ENCODE peak calls at places on chromosome 7, in four cellular contexts. A is AG09319, B is dorsolateral prefrontal cortex, Y is HFF-Myc. C is an unnamed sample.

GRCh38 chr7:39413866-39414668 is 152.1 kb upstream of the YAE1 start:
- DNase-seq in A (no peak), B (peak), Y (no peak), C (no peak)

GRCh38 chr7:139702811-139703467 is 74.9 kb downstream of the HIPK2 start:
- DNase-seq in A (no peak), B (no peak), Y (no peak), C (no peak)

GRCh38 chr7:88759956-88760515 is 536 bp downstream of the ZNF804B start:
- DNase-seq in A (no peak), B (no peak), Y (no peak), C (no peak)

GRCh38 chr7:28155019-28155660 is 25.5 kb downstream of the JAZF1 start:
- DNase-seq in A (no peak), B (no peak), Y (no peak), C (no peak)

GRCh38 chr7:100965723-100966541 is 3.4 kb upstream of the MUC12 start:
- DNase-seq in A (no peak), B (peak), Y (no peak), C (no peak)

GRCh38 chr7:98458090-98458875 is 57.4 kb upstream of the BAIAP2L1 start:
- DNase-seq in A (no peak), B (no peak), Y (no peak), C (no peak)

GRCh38 chr7:38171558-38172403 is 6.3 kb upstream of the STARD3NL start:
- DNase-seq in A (no peak), B (no peak), Y (no peak), C (no peak)

GRCh38 chr7:114648680-114649079 is 234.1 kb downstream of the FOXP2 start:
- DNase-seq in A (no peak), B (no peak), Y (no peak), C (no peak)

GRCh38 chr7:5702876-5703571 is 78.4 kb downstream of the RNF216 start:
- DNase-seq in A (no peak), B (peak), Y (no peak), C (no peak)

GRCh38 chr7:116464375-116464774 is 35.2 kb upstream of the CAV2 start:
- DNase-seq in A (no peak), B (no peak), Y (no peak), C (no peak)

GRCh38 chr7:129949292-129950133 is 3.2 kb downstream of the UBE2H start:
- DNase-seq in A (peak), B (peak), Y (peak), C (peak)

GRCh38 chr7:48611993-48612392 is 312.4 kb upstream of the CDC14C start:
- DNase-seq in A (no peak), B (no peak), Y (no peak), C (no peak)

GRCh38 chr7:17986826-17987225 is 40.8 kb downstream of the PRPS1L1 start:
- DNase-seq in A (peak), B (no peak), Y (peak), C (peak)

GRCh38 chr7:143279186-143280098 is 5.3 kb upstream of the TMEM139 start:
- DNase-seq in A (peak), B (no peak), Y (no peak), C (peak)

GRCh38 chr7:36606442-36607205 is 117.7 kb downstream of the AOAH start:
- DNase-seq in A (no peak), B (no peak), Y (no peak), C (no peak)

GRCh38 chr7:151810434-151811232 is 66.3 kb downstream of the PRKAG2 start:
- DNase-seq in A (no peak), B (peak), Y (no peak), C (no peak)

GRCh38 chr7:116522247-116522646 is 2.6 kb upstream of the CAV1 start:
- DNase-seq in A (no peak), B (no peak), Y (no peak), C (peak)

GRCh38 chr7:16071246-16071857 is 350.0 kb downstream of the CRPPA start:
- DNase-seq in A (peak), B (no peak), Y (peak), C (peak)

GRCh38 chr7:96104984-96105383 is 216.9 kb downstream of the SLC25A13 start:
- DNase-seq in A (no peak), B (no peak), Y (no peak), C (no peak)

GRCh38 chr7:142539901-142540300 is 209.4 kb upstream of the PRSS1 start:
- DNase-seq in A (no peak), B (no peak), Y (no peak), C (peak)

GRCh38 chr7:129343099-129343700 is 91.0 kb upstream of the STRIP2 start:
- DNase-seq in A (peak), B (no peak), Y (peak), C (peak)

GRCh38 chr7:24821045-24821853 is 64.0 kb upstream of the GSDME start:
- DNase-seq in A (no peak), B (no peak), Y (peak), C (peak)
- TF ChIP-seq CTCF in A (peak), B (no peak), Y (no peak), C (peak)

GRCh38 chr7:73829921-73830617 is 727 bp upstream of the CLDN4 start:
- DNase-seq in A (no peak), B (no peak), Y (no peak), C (no peak)
- TF ChIP-seq CTCF in A (no peak), B (no peak), Y (no peak), C (no peak)

GRCh38 chr7:33806284-33807157 is 98.8 kb upstream of the BMPER start:
- DNase-seq in A (no peak), B (no peak), Y (no peak), C (no peak)

GRCh38 chr7:33809218-33809617 is 96.1 kb upstream of the BMPER start:
- DNase-seq in A (no peak), B (no peak), Y (no peak), C (no peak)

GRCh38 chr7:33805630-33806233 is 99.6 kb upstream of the BMPER start:
- DNase-seq in A (no peak), B (no peak), Y (peak), C (no peak)

GRCh38 chr7:33807158-33807530 is 98.2 kb upstream of the BMPER start:
- DNase-seq in A (no peak), B (no peak), Y (no peak), C (no peak)

DNA sequence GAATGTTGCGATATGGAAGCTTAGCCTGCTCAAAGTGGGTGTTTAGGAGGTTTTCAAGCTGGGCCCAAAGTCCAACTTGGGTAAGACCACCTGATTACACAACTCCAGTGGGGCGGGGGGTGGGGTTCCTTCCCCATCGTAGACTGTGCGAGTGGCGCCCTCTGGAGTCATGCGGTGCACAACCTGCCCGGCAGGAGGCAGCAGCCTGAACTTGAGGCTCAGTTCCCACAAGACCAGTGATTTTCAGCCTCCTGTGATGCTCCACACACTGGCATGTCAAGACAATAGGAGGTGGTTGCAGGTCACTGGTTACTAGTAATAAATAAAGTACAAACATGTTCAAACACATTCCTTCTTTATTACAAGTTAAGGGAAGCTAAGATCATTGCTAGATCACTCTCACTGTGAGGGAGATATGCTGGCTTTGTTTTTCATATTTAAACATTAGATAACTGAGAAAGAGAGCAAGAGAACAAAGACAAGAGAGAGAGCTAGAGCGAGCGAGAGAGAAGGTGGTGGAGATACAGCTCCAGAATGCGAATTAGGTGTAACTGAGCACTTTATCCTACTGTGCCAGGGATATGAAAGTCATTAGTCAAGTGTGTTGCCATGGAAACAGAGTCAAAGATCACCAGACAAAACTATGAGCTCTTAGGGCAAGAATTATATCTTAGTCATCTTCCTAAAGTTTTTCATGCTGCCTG is 97.4 kb upstream of the BMPER start:
- DNase-seq in A (peak), B (no peak), Y (peak), C (peak)
- TF ChIP-seq CTCF in A (peak), B (no peak), Y (peak), C (peak)

GRCh38 chr7:31061185-31061584 is 9.1 kb downstream of the ADCYAP1R1 start:
- DNase-seq in A (no peak), B (no peak), Y (no peak), C (no peak)
- TF ChIP-seq CTCF in A (no peak), B (no peak), Y (no peak), C (no peak)

DNA sequence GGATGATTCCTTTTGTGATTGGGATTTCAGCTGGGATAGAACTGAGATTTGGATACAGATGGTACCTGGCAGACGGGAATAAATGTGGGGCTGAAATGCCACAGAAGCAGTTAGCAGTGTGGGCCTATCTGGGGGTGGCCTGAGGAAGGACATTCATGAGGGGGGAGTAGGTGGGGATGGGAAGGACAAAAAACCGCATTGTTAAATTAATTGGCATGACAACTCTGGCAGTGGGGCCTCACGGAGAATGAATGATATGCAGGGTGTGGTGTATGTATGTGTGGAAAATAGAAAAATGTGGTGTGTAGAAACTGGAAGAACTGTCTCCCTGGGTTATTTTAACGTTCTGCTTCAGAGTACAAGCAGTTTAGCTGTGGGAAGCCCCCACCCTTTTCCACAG is 17.8 kb downstream of the SDK1 start:
- DNase-seq in A (no peak), B (no peak), Y (no peak), C (no peak)
- TF ChIP-seq CTCF in A (no peak), B (no peak), Y (no peak), C (no peak)

DNA sequence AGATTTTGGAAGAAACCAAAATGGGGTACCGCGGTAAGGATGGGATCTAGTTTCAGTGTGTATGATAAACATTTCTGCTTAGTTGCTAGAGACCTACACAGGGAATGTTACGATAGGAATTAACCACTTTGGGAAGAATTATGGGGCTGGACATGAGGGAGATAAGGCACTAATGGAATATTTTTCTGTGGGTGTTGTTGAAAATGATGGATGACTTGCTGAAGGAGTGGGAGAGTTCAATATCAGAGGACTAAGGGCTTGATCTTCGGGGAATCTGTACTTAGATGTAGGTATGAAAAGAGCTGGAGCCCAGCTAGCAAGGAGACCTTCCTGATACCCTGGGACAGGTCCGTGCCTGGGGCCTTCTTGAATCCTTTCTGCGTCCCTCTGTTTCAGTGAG is 303.7 kb downstream of the EXOC4 start:
- DNase-seq in A (no peak), B (no peak), Y (no peak), C (no peak)
- TF ChIP-seq CTCF in A (no peak), B (no peak), Y (no peak), C (no peak)

GRCh38 chr7:2173184-2173827 is 59.4 kb downstream of the MAD1L1 start:
- DNase-seq in A (no peak), B (no peak), Y (no peak), C (peak)

GRCh38 chr7:2172311-2173183 is 60.2 kb downstream of the MAD1L1 start:
- DNase-seq in A (peak), B (no peak), Y (peak), C (peak)

GRCh38 chr7:2175514-2175913 is 57.2 kb downstream of the MAD1L1 start:
- DNase-seq in A (peak), B (no peak), Y (peak), C (peak)

GRCh38 chr7:2171855-2172254 is 60.9 kb downstream of the MAD1L1 start:
- DNase-seq in A (no peak), B (no peak), Y (no peak), C (no peak)

GRCh38 chr7:2175091-2175490 is 57.7 kb downstream of the MAD1L1 start:
- DNase-seq in A (no peak), B (no peak), Y (no peak), C (no peak)
- TF ChIP-seq CTCF in A (no peak), B (no peak), Y (no peak), C (no peak)

DNA sequence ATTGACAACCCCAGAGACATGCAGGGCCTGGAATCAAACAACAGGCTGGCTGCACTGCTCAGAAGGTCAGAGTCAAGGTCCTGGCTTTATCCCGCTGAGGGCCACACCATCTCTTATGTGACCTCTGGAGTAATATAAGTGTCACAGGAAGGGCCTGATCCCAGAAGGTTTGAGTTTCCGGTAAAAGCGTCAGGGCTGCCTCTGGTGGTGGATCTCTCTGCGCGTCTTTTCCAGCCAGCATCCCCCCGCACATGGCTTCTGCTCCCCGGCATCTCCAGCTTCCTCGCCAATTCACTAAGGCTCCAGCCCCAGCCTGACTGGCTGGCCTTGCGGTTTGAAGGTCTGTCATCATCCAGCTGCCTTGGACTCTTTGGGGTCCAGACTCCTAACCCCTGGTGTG is 54.2 kb downstream of the SNX10 start:
- DNase-seq in A (no peak), B (no peak), Y (no peak), C (no peak)
- TF ChIP-seq CTCF in A (no peak), B (no peak), Y (no peak), C (no peak)

DNA sequence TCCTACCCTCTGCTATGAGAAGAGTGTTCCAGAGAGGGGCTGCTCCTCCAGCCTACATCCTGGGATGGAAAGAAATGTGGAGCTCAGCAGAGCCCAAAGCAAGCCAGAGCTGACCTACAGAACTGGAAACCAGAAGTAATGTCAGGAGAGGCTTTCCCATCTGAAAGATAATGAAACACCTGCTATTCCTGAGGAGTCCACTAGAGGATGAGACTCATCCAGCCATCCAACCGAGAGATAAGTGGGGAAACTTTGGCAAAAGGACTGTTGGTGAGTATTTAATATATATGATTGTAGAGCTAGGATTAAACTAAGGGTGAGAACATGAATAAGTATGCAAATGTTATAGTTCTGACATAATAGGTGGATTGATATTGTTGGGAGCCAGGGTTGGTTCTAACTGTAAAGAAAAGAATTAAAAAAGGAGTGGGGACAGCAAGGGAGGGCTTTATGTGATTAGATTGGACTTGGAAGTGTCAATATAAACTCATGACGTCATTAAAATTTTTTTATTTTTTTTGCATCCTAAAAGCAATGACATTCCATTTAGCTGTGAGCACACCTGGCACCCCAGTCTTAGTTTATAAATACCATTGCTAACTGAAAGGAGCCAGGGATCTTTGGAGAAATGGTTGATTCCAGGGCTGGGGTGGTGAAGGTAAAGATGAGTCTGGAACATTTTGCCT is 312.8 kb upstream of the NFE2L3 start:
- DNase-seq in A (no peak), B (no peak), Y (no peak), C (no peak)
- TF ChIP-seq CTCF in A (peak), B (no peak), Y (peak), C (peak)

DNA sequence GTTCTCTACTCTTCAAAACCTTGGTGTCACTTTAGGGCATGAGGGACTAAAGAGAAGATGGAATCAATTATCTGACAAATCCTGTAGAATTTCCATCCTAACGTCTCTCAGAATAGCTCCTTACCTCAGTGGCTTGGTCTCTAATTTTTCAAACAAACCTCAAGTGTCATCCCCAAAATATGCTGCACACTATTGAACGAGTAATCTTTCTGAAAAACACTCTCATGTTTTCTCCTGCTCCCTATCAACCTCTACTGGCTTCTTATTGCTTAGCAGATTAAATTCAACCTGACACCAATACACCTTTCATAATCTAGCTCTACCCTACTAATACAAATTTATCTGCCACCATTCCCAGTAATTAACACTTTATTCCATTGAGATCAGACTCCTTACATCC is 8.5 kb downstream of the CNOT4 start:
- DNase-seq in A (no peak), B (no peak), Y (no peak), C (no peak)
- TF ChIP-seq CTCF in A (no peak), B (no peak), Y (no peak), C (peak)

C was measured in astrocyte of the cerebellum.